ENCODE peak calls at places on chromosome 1, in seven cellular contexts. One of them, this sample, is unnamed.

GRCh38 chr1:33220701-33221384 is 35.4 kb upstream of the ZNF362 start:
- DNase-seq in activated T-helper 1 cell treated with Interleukin-2 at 50 U/mL for 16 hours: no peak
- DNase-seq in T-helper 17 cell: no peak
- DNase-seq in stimulated activated CD8-positive, alpha-beta memory T cell treated with anti-CD3 and anti-CD28 coated beads, Interleukin-7, amount 100 ng/mL, for 1 hour: no peak
- DNase-seq in effector memory CD8-positive, alpha-beta T cell: no peak
- DNase-seq in anterior cingulate cortex: no peak
- DNase-seq in NCI-H1930: no peak
- DNase-seq in this sample: no peak

GRCh38 chr1:117686907-117687306 is 81.1 kb downstream of the TENT5C start:
- DNase-seq in effector memory CD8-positive, alpha-beta T cell: no peak
- DNase-seq in anterior cingulate cortex: no peak
- DNase-seq in stimulated activated CD8-positive, alpha-beta memory T cell treated with anti-CD3 and anti-CD28 coated beads, Interleukin-7, amount 100 ng/mL, for 1 hour: no peak
- DNase-seq in activated T-helper 1 cell treated with Interleukin-2 at 50 U/mL for 16 hours: no peak
- DNase-seq in T-helper 17 cell: no peak
- DNase-seq in NCI-H1930: no peak
- DNase-seq in this sample: no peak

GRCh38 chr1:153977250-153978240 is at the start of gene JTB:
- DNase-seq in activated T-helper 1 cell treated with Interleukin-2 at 50 U/mL for 16 hours: peak; percentile 73
- DNase-seq in T-helper 17 cell: peak; percentile 75
- DNase-seq in stimulated activated CD8-positive, alpha-beta memory T cell treated with anti-CD3 and anti-CD28 coated beads, Interleukin-7, amount 100 ng/mL, for 1 hour: peak; percentile 73
- DNase-seq in anterior cingulate cortex: peak; percentile 88
- DNase-seq in NCI-H1930: peak; percentile 77
- DNase-seq in effector memory CD8-positive, alpha-beta T cell: peak; percentile 71
- DNase-seq in this sample: peak; percentile 88

GRCh38 chr1:204584699-204585372 is 68.6 kb downstream of the MDM4 start:
- DNase-seq in NCI-H1930: no peak
- DNase-seq in activated T-helper 1 cell treated with Interleukin-2 at 50 U/mL for 16 hours: no peak
- DNase-seq in T-helper 17 cell: no peak
- DNase-seq in effector memory CD8-positive, alpha-beta T cell: no peak
- DNase-seq in stimulated activated CD8-positive, alpha-beta memory T cell treated with anti-CD3 and anti-CD28 coated beads, Interleukin-7, amount 100 ng/mL, for 1 hour: no peak
- DNase-seq in anterior cingulate cortex: no peak
- DNase-seq in this sample: no peak

GRCh38 chr1:158078569-158079080 is 85.2 kb downstream of the KIRREL1 start:
- DNase-seq in anterior cingulate cortex: no peak
- DNase-seq in activated T-helper 1 cell treated with Interleukin-2 at 50 U/mL for 16 hours: no peak
- DNase-seq in stimulated activated CD8-positive, alpha-beta memory T cell treated with anti-CD3 and anti-CD28 coated beads, Interleukin-7, amount 100 ng/mL, for 1 hour: no peak
- DNase-seq in T-helper 17 cell: no peak
- DNase-seq in NCI-H1930: no peak
- DNase-seq in effector memory CD8-positive, alpha-beta T cell: no peak
- DNase-seq in this sample: no peak

GRCh38 chr1:203199481-203200058 is 13.1 kb upstream of the CHI3L1 start:
- DNase-seq in stimulated activated CD8-positive, alpha-beta memory T cell treated with anti-CD3 and anti-CD28 coated beads, Interleukin-7, amount 100 ng/mL, for 1 hour: no peak
- DNase-seq in anterior cingulate cortex: no peak
- DNase-seq in effector memory CD8-positive, alpha-beta T cell: no peak
- DNase-seq in activated T-helper 1 cell treated with Interleukin-2 at 50 U/mL for 16 hours: no peak
- DNase-seq in NCI-H1930: no peak
- DNase-seq in T-helper 17 cell: no peak
- DNase-seq in this sample: no peak

GRCh38 chr1:51070640-51071039 is 31.4 kb upstream of the C1orf185 start:
- DNase-seq in stimulated activated CD8-positive, alpha-beta memory T cell treated with anti-CD3 and anti-CD28 coated beads, Interleukin-7, amount 100 ng/mL, for 1 hour: no peak
- DNase-seq in effector memory CD8-positive, alpha-beta T cell: no peak
- DNase-seq in T-helper 17 cell: no peak
- DNase-seq in anterior cingulate cortex: no peak
- DNase-seq in NCI-H1930: no peak
- DNase-seq in activated T-helper 1 cell treated with Interleukin-2 at 50 U/mL for 16 hours: no peak
- DNase-seq in this sample: no peak

GRCh38 chr1:219179293-219179692 is 5.6 kb downstream of the LYPLAL1 start:
- DNase-seq in NCI-H1930: no peak
- DNase-seq in effector memory CD8-positive, alpha-beta T cell: no peak
- DNase-seq in activated T-helper 1 cell treated with Interleukin-2 at 50 U/mL for 16 hours: no peak
- DNase-seq in anterior cingulate cortex: no peak
- DNase-seq in stimulated activated CD8-positive, alpha-beta memory T cell treated with anti-CD3 and anti-CD28 coated beads, Interleukin-7, amount 100 ng/mL, for 1 hour: no peak
- DNase-seq in T-helper 17 cell: no peak
- DNase-seq in this sample: no peak

GRCh38 chr1:222829868-222830267 is 15.0 kb downstream of the DISP1 start:
- DNase-seq in activated T-helper 1 cell treated with Interleukin-2 at 50 U/mL for 16 hours: no peak
- DNase-seq in T-helper 17 cell: no peak
- DNase-seq in anterior cingulate cortex: no peak
- DNase-seq in stimulated activated CD8-positive, alpha-beta memory T cell treated with anti-CD3 and anti-CD28 coated beads, Interleukin-7, amount 100 ng/mL, for 1 hour: no peak
- DNase-seq in NCI-H1930: no peak
- DNase-seq in effector memory CD8-positive, alpha-beta T cell: no peak
- DNase-seq in this sample: no peak

GRCh38 chr1:180027949-180028445 is 73.4 kb downstream of the CEP350 start:
- DNase-seq in activated T-helper 1 cell treated with Interleukin-2 at 50 U/mL for 16 hours: no peak
- DNase-seq in NCI-H1930: no peak
- DNase-seq in anterior cingulate cortex: no peak
- DNase-seq in effector memory CD8-positive, alpha-beta T cell: no peak
- DNase-seq in T-helper 17 cell: no peak
- DNase-seq in stimulated activated CD8-positive, alpha-beta memory T cell treated with anti-CD3 and anti-CD28 coated beads, Interleukin-7, amount 100 ng/mL, for 1 hour: no peak
- DNase-seq in this sample: no peak